ENCODE peak calls at places on chromosomes 16 and 17, in ten cellular contexts. J, T, I, S, W, F, H, V, A and X are unnamed samples.

GRCh38 chr17:68461589-68461988 is 4.3 kb upstream of the WIPI1 start:
- DNase-seq in J (no peak), T (peak; percentile 69), I (no peak), S (no peak), W (no peak), F (no peak), H (no peak), V (no peak), A (no peak), X (no peak)

GRCh38 chr16:68069511-68070248 is 15.5 kb upstream of the NFATC3 start:
- DNase-seq in J (peak; percentile 61), T (peak; percentile 64), I (no peak), S (no peak), W (peak; percentile 63), F (no peak), H (peak; percentile 73), V (no peak), A (no peak), X (no peak)

GRCh38 chr16:2814757-2815298 is 2.2 kb upstream of the PRSS21 start:
- DNase-seq in J (no peak), T (no peak), I (no peak), S (no peak), W (peak; percentile 41), F (no peak), H (no peak), V (no peak), A (no peak), X (no peak)

GRCh38 chr16:50887500-50887899 is 145.6 kb downstream of the CYLD start:
- DNase-seq in J (no peak), T (no peak), I (no peak), S (no peak), W (no peak), F (no peak), H (no peak), V (no peak), A (no peak), X (no peak)

GRCh38 chr16:88790312-88791150 is 5.5 kb upstream of the PIEZO1 start:
- DNase-seq in J (peak; percentile 77), T (no peak), I (no peak), S (no peak), W (peak; percentile 83), F (no peak), H (no peak), V (peak; percentile 24), A (no peak), X (no peak)

GRCh38 chr17:47866941-47867340 is 16.0 kb upstream of the SP6 start:
- DNase-seq in J (no peak), T (peak; percentile 53), I (no peak), S (no peak), W (no peak), F (no peak), H (no peak), V (no peak), A (no peak), X (peak; percentile 48)

GRCh38 chr17:56110463-56111138 is 42.7 kb upstream of the ANKFN1 start:
- DNase-seq in J (peak; percentile 75), T (no peak), I (no peak), S (no peak), W (peak; percentile 71), F (no peak), H (no peak), V (no peak), A (no peak), X (no peak)

GRCh38 chr17:50865060-50865867 is 890 bp downstream of the TOB1 start:
- DNase-seq in J (peak; percentile 61), T (peak; percentile 58), I (peak; percentile 64), S (peak; percentile 73), W (peak; percentile 71), F (no peak), H (peak; percentile 56), V (peak; percentile 24), A (peak; percentile 37), X (peak; percentile 50)

GRCh38 chr17:1871743-1872142 is 41.9 kb downstream of the RPA1 start:
- DNase-seq in J (no peak), T (no peak), I (no peak), S (no peak), W (no peak), F (no peak), H (no peak), V (no peak), A (no peak), X (no peak)

GRCh38 chr17:61479493-61480413 is 27.5 kb downstream of the TBX4 start:
- DNase-seq in J (peak; percentile 27), T (peak; percentile 15), I (no peak), S (peak; percentile 26), W (peak; percentile 30), F (no peak), H (no peak), V (no peak), A (no peak), X (no peak)

GRCh38 chr16:88505405-88506082 is 52.5 kb downstream of the ZFPM1 start:
- DNase-seq in J (no peak), T (no peak), I (no peak), S (no peak), W (peak; percentile 72), F (no peak), H (peak; percentile 77), V (no peak), A (peak; percentile 57), X (peak; percentile 40)

GRCh38 chr16:63461248-63461841 is 1425.1 kb upstream of the CDH8 start:
- DNase-seq in J (no peak), T (no peak), I (no peak), S (peak; percentile 39), W (no peak), F (no peak), H (peak; percentile 69), V (peak; percentile 44), A (no peak), X (peak; percentile 52)

GRCh38 chr16:88634141-88634993 is 4.0 kb upstream of the IL17C start:
- DNase-seq in J (peak; percentile 62), T (peak; percentile 60), I (no peak), S (no peak), W (peak; percentile 82), F (peak; percentile 36), H (peak; percentile 25), V (peak; percentile 23), A (no peak), X (peak; percentile 54)

GRCh38 chr17:36978810-36979584 is 30.2 kb downstream of the AATF start:
- DNase-seq in J (no peak), T (no peak), I (no peak), S (no peak), W (no peak), F (no peak), H (no peak), V (no peak), A (no peak), X (peak; percentile 70)

GRCh38 chr17:32927724-32928526 is at the start of gene TMEM98:
- DNase-seq in J (no peak), T (no peak), I (peak; percentile 61), S (no peak), W (no peak), F (peak; percentile 25), H (peak; percentile 43), V (peak; percentile 12), A (no peak), X (no peak)

GRCh38 chr16:84274515-84274914 is 20.2 kb upstream of the WFDC1 start:
- DNase-seq in J (no peak), T (no peak), I (no peak), S (no peak), W (no peak), F (no peak), H (no peak), V (no peak), A (no peak), X (no peak)

GRCh38 chr17:43406676-43407645 is 8.2 kb downstream of the ARL4D start:
- DNase-seq in J (no peak), T (no peak), I (peak; percentile 76), S (no peak), W (no peak), F (peak; percentile 47), H (no peak), V (peak; percentile 84), A (no peak), X (peak; percentile 45)

GRCh38 chr16:75606507-75606906 is 16.6 kb downstream of the ADAT1 start:
- DNase-seq in J (no peak), T (no peak), I (no peak), S (no peak), W (no peak), F (no peak), H (no peak), V (no peak), A (no peak), X (no peak)

GRCh38 chr17:44044092-44044491 is 22.4 kb downstream of the LSM12 start:
- DNase-seq in J (no peak), T (no peak), I (no peak), S (no peak), W (no peak), F (peak; percentile 79), H (no peak), V (peak; percentile 65), A (no peak), X (peak; percentile 67)

DNA sequence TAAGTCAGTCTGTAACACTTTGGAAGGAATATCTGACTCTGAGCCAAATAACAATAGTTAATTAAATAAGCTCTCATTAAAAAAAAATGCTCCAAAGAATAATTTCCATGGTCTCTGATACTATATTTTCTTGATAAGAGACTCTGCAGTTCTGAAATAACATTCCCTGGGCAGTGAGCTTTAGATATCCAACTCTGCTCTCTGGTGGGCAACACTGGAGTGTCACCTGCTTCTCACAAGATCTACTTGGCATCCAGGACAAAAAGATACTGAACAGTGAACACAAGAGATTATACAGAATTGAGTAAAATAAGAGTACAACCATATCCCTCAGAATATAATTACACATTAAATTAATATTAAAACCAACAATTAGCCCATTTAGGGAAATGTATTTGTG is 13.7 kb downstream of the BLMH start:
- DNase-seq in J (no peak), T (no peak), I (no peak), S (peak; percentile 46), W (no peak), F (no peak), H (peak; percentile 76), V (peak; percentile 69), A (no peak), X (peak; percentile 33)
- TF ChIP-seq CTCF in J (peak; percentile 34), T (no peak), I (peak; percentile 23), S (peak; percentile 72), W (peak; percentile 54), F (peak; percentile 33), H (peak; percentile 39), V (peak; percentile 59), A (peak; percentile 36), X (peak; percentile 42)

GRCh38 chr16:87070657-87071056 is 246.5 kb downstream of the C16orf95 start:
- DNase-seq in J (no peak), T (no peak), I (no peak), S (no peak), W (no peak), F (no peak), H (no peak), V (no peak), A (no peak), X (no peak)
- H3K4me3 ChIP-seq in J (no peak overlapping the region), T (no peak overlapping the region), I (no peak overlapping the region), S (no peak overlapping the region), W (no peak overlapping the region), F (no peak overlapping the region), H (no peak overlapping the region), V (no peak overlapping the region), A (no peak overlapping the region), X (no peak overlapping the region)

GRCh38 chr16:72530434-72530833 is 358.5 kb upstream of the PMFBP1 start:
- DNase-seq in J (no peak), T (no peak), I (no peak), S (no peak), W (no peak), F (no peak), H (no peak), V (peak; percentile 75), A (no peak), X (peak; percentile 81)
- TF ChIP-seq CTCF in J (no peak), T (no peak), I (no peak), S (no peak), W (no peak), F (peak; percentile 19), H (no peak), V (peak; percentile 47), A (no peak), X (peak; percentile 12)

GRCh38 chr16:28495098-28495793 is 803 bp downstream of the APOBR start:
- DNase-seq in J (no peak), T (peak; percentile 43), I (no peak), S (no peak), W (no peak), F (no peak), H (no peak), V (no peak), A (no peak), X (no peak)
- H3K4me3 ChIP-seq in J (peak overlapping the region; percentile 15), T (no peak overlapping the region), I (peak overlapping the region; percentile 20), S (no peak overlapping the region), W (peak overlapping the region; percentile 50), F (no peak overlapping the region), H (no peak overlapping the region), V (no peak overlapping the region), A (peak overlapping the region; percentile 82), X (no peak overlapping the region)